ENCODE peak calls at places on chromosomes 13 and 19, in six cellular contexts. I, F, M, N, X and A are unnamed samples.

GRCh38 chr19:40733149-40733548 is 16.2 kb downstream of the ITPKC start:
- DNase-seq in I (no peak), F (no peak), M (no peak), N (no peak), X (no peak), A (no peak)

GRCh38 chr13:77720988-77721387 is 23.5 kb downstream of the SLAIN1 start:
- DNase-seq in I (no peak), F (peak; percentile 14), M (no peak), N (no peak), X (no peak), A (no peak)

GRCh38 chr19:46416077-46416709 is 2.8 kb upstream of the CCDC8 start:
- DNase-seq in I (peak; percentile 36), F (no peak), M (peak; percentile 63), N (no peak), X (peak; percentile 91), A (no peak)

GRCh38 chr19:5627395-5627904 is 4.6 kb downstream of the SAFB start:
- DNase-seq in I (peak; percentile 76), F (peak; percentile 69), M (no peak), N (no peak), X (peak; percentile 31), A (no peak)

GRCh38 chr13:113924184-113924583 is 49.7 kb downstream of the C13orf46 start:
- DNase-seq in I (no peak), F (no peak), M (no peak), N (no peak), X (no peak), A (no peak)

GRCh38 chr19:51811344-51811743 is 16.4 kb downstream of the FPR3 start:
- DNase-seq in I (no peak), F (no peak), M (no peak), N (no peak), X (no peak), A (no peak)

GRCh38 chr19:43525836-43526771 is 897 bp downstream of the ETHE1 start:
- DNase-seq in I (peak; percentile 48), F (peak; percentile 23), M (peak; percentile 18), N (no peak), X (peak; percentile 13), A (no peak)

GRCh38 chr19:49954092-49954825 is 6.7 kb downstream of the SIGLEC11 start:
- DNase-seq in I (no peak), F (peak; percentile 32), M (no peak), N (no peak), X (peak; percentile 82), A (no peak)

GRCh38 chr19:29671393-29672076 is 6.3 kb downstream of the PLEKHF1 start:
- DNase-seq in I (peak; percentile 89), F (peak; percentile 98), M (peak; percentile 60), N (peak; percentile 87), X (no peak), A (peak; percentile 91)

GRCh38 chr13:106122234-106122633 is 413.2 kb downstream of the EFNB2 start:
- DNase-seq in I (no peak), F (no peak), M (no peak), N (no peak), X (no peak), A (peak; percentile 7)

GRCh38 chr19:40578442-40578908 is 1.8 kb downstream of the SHKBP1 start:
- DNase-seq in I (no peak), F (peak; percentile 43), M (peak; percentile 23), N (no peak), X (no peak), A (no peak)

GRCh38 chr13:98142427-98143156 is at the start of gene FARP1:
- DNase-seq in I (no peak), F (peak; percentile 80), M (peak; percentile 79), N (peak; percentile 2), X (peak; percentile 74), A (no peak)

GRCh38 chr19:23528376-23528775 is 133.1 kb upstream of the ZNF91 start:
- DNase-seq in I (no peak), F (no peak), M (peak; percentile 86), N (no peak), X (no peak), A (no peak)

GRCh38 chr19:54430306-54431254 is 15.3 kb downstream of the TTYH1 start:
- DNase-seq in I (peak; percentile 34), F (no peak), M (peak; percentile 74), N (peak; percentile 19), X (peak; percentile 49), A (peak; percentile 20)

GRCh38 chr13:113737803-113738202 is 21.2 kb upstream of the TMEM255B start:
- DNase-seq in I (no peak), F (no peak), M (no peak), N (no peak), X (no peak), A (no peak)

GRCh38 chr19:3949294-3949693 is 16.4 kb downstream of the NMRK2 start:
- DNase-seq in I (no peak), F (no peak), M (no peak), N (no peak), X (no peak), A (no peak)

GRCh38 chr19:13082192-13083007 is 20.3 kb downstream of the LYL1 start:
- DNase-seq in I (no peak), F (no peak), M (peak; percentile 39), N (no peak), X (peak; percentile 56), A (no peak)

GRCh38 chr19:41442473-41443360 is at the start of gene ERICH4:
- DNase-seq in I (no peak), F (no peak), M (no peak), N (no peak), X (no peak), A (no peak)

GRCh38 chr19:56211718-56212117 is 9.6 kb downstream of the ZSCAN5C start:
- DNase-seq in I (no peak), F (no peak), M (no peak), N (no peak), X (no peak), A (no peak)

GRCh38 chr13:104253063-104253680 is 1187.0 kb upstream of the SLC10A2 start:
- DNase-seq in I (no peak), F (no peak), M (no peak), N (no peak), X (no peak), A (no peak)

GRCh38 chr19:44141191-44142013 is at the start of gene ZNF234:
- DNase-seq in I (peak; percentile 79), F (peak; percentile 81), M (peak; percentile 70), N (peak; percentile 59), X (peak; percentile 81), A (no peak)

GRCh38 chr13:41145136-41145908 is 12.7 kb upstream of the KBTBD6 start:
- DNase-seq in I (no peak), F (no peak), M (no peak), N (no peak), X (peak; percentile 30), A (no peak)

GRCh38 chr13:42990147-42990990 is 1.7 kb downstream of the EPSTI1 start:
- DNase-seq in I (no peak), F (peak; percentile 41), M (no peak), N (peak; percentile 56), X (peak; percentile 72), A (no peak)

GRCh38 chr13:42994878-42995277 is 2.8 kb upstream of the EPSTI1 start:
- DNase-seq in I (no peak), F (no peak), M (no peak), N (no peak), X (no peak), A (no peak)

GRCh38 chr13:42990991-42991891 is 800 bp downstream of the EPSTI1 start:
- DNase-seq in I (no peak), F (peak; percentile 12), M (no peak), N (no peak), X (no peak), A (no peak)

GRCh38 chr13:42992585-42993122 is 613 bp upstream of the EPSTI1 start:
- DNase-seq in I (no peak), F (peak; percentile 75), M (no peak), N (peak; percentile 74), X (peak; percentile 24), A (peak; percentile 33)

GRCh38 chr13:42991892-42992584 is at the start of gene EPSTI1:
- DNase-seq in I (peak; percentile 81), F (peak; percentile 90), M (peak; percentile 7), N (peak; percentile 84), X (peak; percentile 87), A (peak; percentile 76)
- H3K4me3 ChIP-seq in I (peak within 1 kb of the TSS; percentile 52), F (peak within 1 kb of the TSS; percentile 95), M (peak within 1 kb of the TSS; percentile 61), N (peak within 1 kb of the TSS; percentile 73), X (peak within 1 kb of the TSS; percentile 70), A (peak within 1 kb of the TSS; percentile 58)

DNA sequence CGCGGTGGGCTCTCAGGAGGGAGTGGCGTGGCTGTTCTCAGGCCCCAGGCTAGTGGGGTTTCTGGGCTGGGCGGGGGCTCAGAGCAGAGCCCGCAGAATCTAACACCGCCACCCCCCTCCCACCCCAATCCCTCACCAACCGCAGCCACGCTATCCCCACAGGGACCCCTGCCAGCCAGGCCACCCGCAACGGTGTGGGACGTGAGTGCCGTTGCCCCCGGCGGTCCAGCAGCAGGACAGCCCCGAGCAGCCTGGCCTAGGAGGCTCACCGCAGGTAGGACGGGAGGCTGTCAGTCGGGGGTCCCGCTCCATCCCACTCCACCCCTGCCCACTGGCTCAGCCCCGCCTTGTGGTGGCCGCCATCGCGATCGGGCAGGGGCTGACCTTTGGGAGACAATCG is at the start of gene NTN5:
- DNase-seq in I (no peak), F (no peak), M (no peak), N (no peak), X (no peak), A (no peak)
- H3K4me3 ChIP-seq in I (no peak within 1 kb of the TSS), F (no peak within 1 kb of the TSS), M (no peak within 1 kb of the TSS), N (no peak within 1 kb of the TSS), X (no peak within 1 kb of the TSS), A (no peak within 1 kb of the TSS)

DNA sequence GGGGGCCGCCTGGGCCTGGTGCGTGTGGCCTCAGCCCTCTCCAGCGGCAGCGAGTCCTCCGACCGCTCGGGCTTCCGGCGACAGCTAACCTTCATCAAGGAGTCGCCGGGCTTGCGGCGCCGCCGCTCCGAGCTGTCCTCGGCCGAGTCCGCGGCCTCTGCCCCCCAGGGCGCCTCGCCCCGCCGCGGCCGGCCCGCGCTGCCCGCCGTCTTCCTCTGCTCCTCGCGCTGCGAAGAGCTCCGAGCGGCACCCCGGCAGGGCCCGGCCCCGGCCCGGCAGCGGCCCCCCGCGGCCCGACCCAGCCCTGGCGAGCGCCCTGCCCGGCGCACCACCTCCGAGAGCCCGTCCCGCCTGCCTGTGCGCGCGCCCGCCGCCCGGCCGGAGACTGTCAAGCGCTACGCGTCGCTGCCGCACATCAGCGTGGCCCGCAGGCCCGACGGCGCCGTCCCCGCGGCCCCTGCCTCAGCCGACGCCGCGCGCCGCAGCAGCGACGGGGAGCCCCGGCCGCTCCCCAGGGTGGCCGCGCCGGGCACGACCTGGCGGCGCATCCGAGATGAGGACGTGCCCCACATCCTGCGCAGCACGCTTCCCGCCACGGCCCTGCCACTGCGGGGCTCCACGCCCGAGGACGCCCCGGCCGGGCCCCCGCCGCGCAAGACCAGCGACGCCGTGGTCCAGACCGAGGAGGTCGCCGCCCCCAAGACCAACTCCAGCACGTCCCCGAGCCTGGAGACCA is 9.6 kb downstream of the C19orf25 start:
- DNase-seq in I (no peak), F (no peak), M (peak; percentile 45), N (peak; percentile 28), X (peak; percentile 14), A (no peak)
- H3K4me3 ChIP-seq in I (peak overlapping the region; percentile 56), F (no peak overlapping the region), M (peak overlapping the region; percentile 72), N (no peak overlapping the region), X (peak overlapping the region; percentile 49), A (no peak overlapping the region)

DNA sequence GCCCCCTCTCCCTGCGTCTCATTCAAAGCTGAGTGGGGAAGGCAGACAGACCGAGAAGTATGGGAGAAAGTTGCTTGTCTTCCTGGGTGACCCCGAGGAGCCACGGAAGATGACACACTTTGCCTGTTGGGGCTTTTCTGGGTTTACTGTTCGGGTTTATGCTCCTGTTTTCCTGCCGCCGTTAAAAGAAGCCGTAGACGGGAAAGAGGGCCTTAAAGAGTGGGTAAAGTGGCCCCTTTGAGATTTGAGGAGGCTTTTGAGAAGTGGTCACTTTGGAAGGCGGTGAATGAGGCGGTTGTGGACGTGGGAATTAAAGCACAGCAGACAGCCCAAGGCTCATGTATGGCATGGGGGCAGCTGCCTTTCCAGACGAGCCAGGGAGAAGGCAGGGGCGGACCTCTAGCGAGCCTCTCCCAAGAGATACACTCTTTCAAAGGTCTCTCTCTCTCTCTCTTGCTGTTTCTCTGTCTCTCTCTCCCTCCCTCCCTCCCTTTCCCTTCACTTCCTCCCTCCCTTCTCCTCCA is 493 bp upstream of the LHFPL6 start:
- DNase-seq in I (no peak), F (peak; percentile 3), M (peak; percentile 16), N (no peak), X (peak; percentile 50), A (no peak)
- H3K4me3 ChIP-seq in I (peak overlapping the region; percentile 50), F (peak overlapping the region; percentile 71), M (peak overlapping the region; percentile 94), N (no peak overlapping the region), X (peak overlapping the region; percentile 84), A (peak overlapping the region; percentile 49)